ENCODE peak calls at places on chromosomes 7 and 10, in four cellular contexts. O is A549, D is heart left ventricle, X is tibial nerve. L is an unnamed sample.

GRCh38 chr7:92826258-92827004 is 9.9 kb downstream of the CDK6 start:
- DNase-seq in O (no peak), D (no peak), X (no peak), L (no peak)

GRCh38 chr7:94352854-94353253 is 41.8 kb upstream of the COL1A2 start:
- DNase-seq in O (no peak), D (no peak), X (no peak), L (no peak)

GRCh38 chr10:101816375-101816773 is 1.9 kb downstream of the OGA start:
- DNase-seq in O (no peak), D (no peak), X (no peak), L (peak)

GRCh38 chr10:7471720-7472367 is 61.0 kb upstream of the SFMBT2 start:
- DNase-seq in O (no peak), D (no peak), X (no peak), L (no peak)

GRCh38 chr7:30931927-30932540 is 20.4 kb downstream of the AQP1 start:
- DNase-seq in O (no peak), D (no peak), X (no peak), L (no peak)

GRCh38 chr7:105691692-105692564 is 110.6 kb upstream of the EFCAB10 start:
- DNase-seq in O (no peak), D (peak), X (peak), L (peak)

GRCh38 chr7:147509052-147509480 is 1081.5 kb upstream of the C7orf33 start:
- DNase-seq in O (peak), D (no peak), X (no peak), L (no peak)

GRCh38 chr10:29635711-29636144 is 957 bp upstream of the SVIL start:
- DNase-seq in O (peak), D (no peak), X (no peak), L (no peak)

GRCh38 chr10:126060232-126060935 is 164.0 kb downstream of the FANK1 start:
- DNase-seq in O (peak), D (peak), X (peak), L (no peak)

GRCh38 chr7:129334473-129334872 is 99.8 kb upstream of the STRIP2 start:
- DNase-seq in O (no peak), D (no peak), X (no peak), L (no peak)

GRCh38 chr7:2637505-2638223 is 5.9 kb downstream of the TTYH3 start:
- DNase-seq in O (no peak), D (peak), X (peak), L (no peak)

GRCh38 chr10:91462423-91462822 is 52.3 kb downstream of the HECTD2 start:
- DNase-seq in O (no peak), D (no peak), X (no peak), L (no peak)

GRCh38 chr10:100912013-100912608 is 652 bp upstream of the SLF2 start:
- DNase-seq in O (no peak), D (no peak), X (no peak), L (peak)

GRCh38 chr7:129714514-129715063 is 103.1 kb downstream of the NRF1 start:
- DNase-seq in O (no peak), D (no peak), X (no peak), L (no peak)

GRCh38 chr7:29929018-29929807 is 60.4 kb downstream of the SCRN1 start:
- DNase-seq in O (no peak), D (no peak), X (no peak), L (no peak)

GRCh38 chr7:75718390-75719031 is 20.2 kb downstream of the HIP1 start:
- DNase-seq in O (no peak), D (no peak), X (no peak), L (no peak)

GRCh38 chr10:131312261-131312801 is 810 bp upstream of the TCERG1L start:
- DNase-seq in O (no peak), D (no peak), X (no peak), L (peak)

GRCh38 chr7:156640949-156641485 is 443 bp downstream of the RNF32 start:
- DNase-seq in O (peak), D (no peak), X (no peak), L (peak)

GRCh38 chr7:27153526-27153925 is 1.1 kb upstream of the HOXA3 start:
- DNase-seq in O (no peak), D (no peak), X (no peak), L (no peak)

GRCh38 chr7:33157311-33157710 is 27.9 kb downstream of the BBS9 start:
- DNase-seq in O (no peak), D (no peak), X (no peak), L (no peak)

GRCh38 chr10:43061764-43062163 is 15.1 kb upstream of the RET start:
- DNase-seq in O (no peak), D (no peak), X (no peak), L (no peak)

GRCh38 chr10:114678806-114679205 is 20.7 kb upstream of the ABLIM1 start:
- DNase-seq in O (no peak), D (no peak), X (no peak), L (no peak)

GRCh38 chr7:1883031-1883761 is 213.1 kb downstream of the ELFN1 start:
- DNase-seq in O (peak), D (no peak), X (no peak), L (peak)

GRCh38 chr7:146701166-146701565 is 584.6 kb downstream of the CNTNAP2 start:
- DNase-seq in O (no peak), D (no peak), X (no peak), L (no peak)

GRCh38 chr7:46478046-46478445 is 557.0 kb upstream of the IGFBP3 start:
- DNase-seq in O (no peak), D (no peak), X (no peak), L (no peak)

GRCh38 chr7:37128644-37129043 is 320.0 kb downstream of the ELMO1 start:
- DNase-seq in O (no peak), D (no peak), X (no peak), L (no peak)

GRCh38 chr10:14416308-14416700 is 85.6 kb upstream of the FRMD4A start:
- DNase-seq in O (no peak), D (no peak), X (no peak), L (no peak)

GRCh38 chr7:149468208-149468607 is 7.3 kb upstream of the ZNF777 start:
- DNase-seq in O (no peak), D (no peak), X (no peak), L (no peak)

GRCh38 chr7:74284781-74285259 is 4.4 kb upstream of the CLIP2 start:
- DNase-seq in O (peak), D (no peak), X (no peak), L (no peak)

GRCh38 chr7:18345641-18346234 is 149.8 kb upstream of the HDAC9 start:
- DNase-seq in O (peak), D (no peak), X (peak), L (peak)

GRCh38 chr10:72637398-72637857 is 11.5 kb upstream of the MICU1 start:
- DNase-seq in O (peak), D (peak), X (peak), L (peak)

GRCh38 chr10:48247680-48248079 is 26.8 kb downstream of the FRMPD2 start:
- DNase-seq in O (no peak), D (no peak), X (no peak), L (no peak)

GRCh38 chr7:94252971-94253370 is 141.7 kb upstream of the COL1A2 start:
- DNase-seq in O (no peak), D (no peak), X (no peak), L (no peak)

GRCh38 chr10:69103784-69104183 is 15.9 kb downstream of the SRGN start:
- DNase-seq in O (no peak), D (no peak), X (no peak), L (no peak)

GRCh38 chr7:138886501-138886917 is 88.5 kb upstream of the ATP6V0A4 start:
- DNase-seq in O (peak), D (peak), X (peak), L (peak)

GRCh38 chr7:30379741-30380140 is 95.3 kb downstream of the ZNRF2 start:
- DNase-seq in O (no peak), D (no peak), X (no peak), L (no peak)

GRCh38 chr10:22476601-22477364 is 131.5 kb downstream of the SPAG6 start:
- DNase-seq in O (no peak), D (no peak), X (no peak), L (peak)

GRCh38 chr7:50216626-50217025 is 87.9 kb upstream of the IKZF1 start:
- DNase-seq in O (no peak), D (no peak), X (no peak), L (no peak)

GRCh38 chr7:42494722-42495121 is 257.7 kb upstream of the GLI3 start:
- DNase-seq in O (no peak), D (no peak), X (no peak), L (no peak)

GRCh38 chr10:74825033-74825370 is 1.4 kb upstream of the KAT6B start:
- DNase-seq in O (no peak), D (peak), X (peak), L (no peak)

GRCh38 chr7:141737836-141738591 is at the start of gene SSBP1:
- DNase-seq in O (peak), D (peak), X (peak), L (peak)
- TF ChIP-seq POLR2A in O (peak), D (peak), X (peak), L (peak)

DNA sequence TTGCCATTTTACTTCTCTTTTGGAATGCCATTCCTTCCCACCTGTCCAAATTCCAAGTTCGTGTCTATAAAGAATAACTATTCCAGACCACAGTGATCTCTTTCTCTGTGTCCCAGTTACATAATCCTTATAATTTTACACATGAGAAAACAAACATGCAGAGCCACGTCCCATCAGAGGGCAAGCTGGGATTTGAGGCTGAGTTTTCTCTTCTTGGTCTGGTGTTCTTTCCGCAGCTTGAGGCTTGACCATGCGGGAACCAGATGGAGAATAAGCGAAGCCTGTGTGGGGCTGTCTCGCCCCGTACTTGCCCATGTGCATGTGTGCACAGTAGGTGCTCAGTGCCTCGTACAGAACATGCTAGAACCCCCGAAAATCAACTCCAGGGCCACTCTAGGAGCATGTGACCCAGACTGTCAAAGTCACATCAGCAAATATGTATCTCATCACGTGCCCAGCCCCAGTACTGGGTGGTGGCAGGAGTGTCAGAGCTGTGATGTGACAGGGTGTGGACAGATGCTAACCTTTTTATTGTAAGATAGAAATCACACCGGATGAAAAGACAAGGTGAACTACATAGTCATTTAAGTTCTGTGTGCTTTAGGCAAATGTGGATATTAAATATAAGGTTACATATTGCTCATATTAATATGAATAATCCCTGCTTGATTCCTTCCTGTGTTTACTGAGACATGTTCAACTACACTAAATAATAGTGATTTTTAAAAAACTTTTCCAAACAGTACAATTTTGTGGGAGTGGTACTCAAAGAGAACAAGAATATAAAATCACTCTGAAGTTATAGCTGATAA is 3.2 kb downstream of the INSIG1 start:
- DNase-seq in O (no peak), D (no peak), X (no peak), L (peak)
- TF ChIP-seq POLR2A in O (no peak), D (no peak), X (no peak), L (peak)

DNA sequence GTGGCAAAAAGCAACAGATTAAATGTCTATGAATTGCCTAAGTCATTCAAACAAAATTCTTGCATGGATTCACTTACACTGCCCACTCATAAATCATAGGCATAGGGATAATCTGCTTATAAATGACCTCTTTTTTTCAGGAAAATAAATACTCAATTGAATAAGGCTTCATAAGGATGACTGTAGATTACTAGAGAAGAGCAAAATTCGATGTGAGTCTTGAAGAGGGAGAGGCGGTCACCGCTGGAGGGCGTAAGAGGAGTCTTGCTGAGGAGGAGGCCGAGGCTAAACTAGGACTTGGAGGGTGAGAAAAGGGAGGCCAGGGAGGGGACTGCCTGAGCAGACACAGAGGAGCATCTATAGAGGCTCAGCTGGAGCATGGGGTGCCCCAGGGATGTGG is 135.4 kb upstream of the RSU1 start:
- DNase-seq in O (no peak), D (no peak), X (no peak), L (peak)
- TF ChIP-seq POLR2A in O (no peak), D (no peak), X (no peak), L (no peak)

GRCh38 chr10:79070611-79071534 is 2.1 kb downstream of the ZMIZ1 start:
- DNase-seq in O (peak), D (peak), X (peak), L (peak)

GRCh38 chr10:79068562-79069324 is at the start of gene ZMIZ1:
- DNase-seq in O (peak), D (peak), X (peak), L (peak)

GRCh38 chr10:79070091-79070610 is 1.4 kb downstream of the ZMIZ1 start:
- DNase-seq in O (no peak), D (peak), X (no peak), L (peak)

GRCh38 chr10:79068203-79068561 is 584 bp upstream of the ZMIZ1 start:
- DNase-seq in O (no peak), D (peak), X (no peak), L (peak)

DNA sequence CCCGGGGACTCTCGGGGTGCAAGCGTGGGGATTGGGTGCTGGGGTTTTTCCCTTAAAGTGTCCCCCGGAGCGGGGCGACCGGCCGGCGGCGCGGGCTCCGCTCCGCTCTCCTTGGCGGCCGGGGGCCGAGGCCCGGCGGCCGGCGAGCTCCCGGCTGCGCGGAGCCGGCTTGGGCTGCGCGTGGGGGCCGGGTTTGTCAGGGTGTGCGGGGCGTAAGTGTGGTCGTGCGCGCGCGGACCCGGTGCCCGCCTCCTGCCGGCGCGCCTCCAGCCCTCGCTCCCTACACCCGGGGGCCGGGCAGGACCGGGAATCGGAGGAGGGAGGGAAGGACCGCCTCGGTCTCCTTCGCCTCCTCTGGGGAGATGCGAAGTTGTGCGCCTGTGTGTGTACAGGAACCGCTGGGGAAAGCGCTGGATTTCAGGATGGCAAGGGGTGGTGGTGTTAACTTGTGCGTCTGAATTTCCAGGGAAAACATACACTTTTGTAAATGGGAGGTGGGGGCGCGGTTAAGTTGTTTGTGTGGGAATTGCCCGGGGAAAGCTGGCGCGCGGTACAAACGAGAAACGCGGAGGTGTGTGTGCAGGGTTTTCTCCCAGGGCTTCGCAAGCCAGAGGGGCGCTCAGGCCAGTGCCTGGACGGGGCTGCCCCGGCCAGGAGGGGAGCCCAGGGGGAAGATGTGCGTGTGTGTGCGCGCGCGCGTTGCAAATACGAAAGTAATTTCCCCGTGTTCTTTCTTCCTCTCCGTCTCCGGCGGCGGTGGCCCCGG is 742 bp downstream of the ZMIZ1 start:
- DNase-seq in O (peak), D (peak), X (no peak), L (peak)
- TF ChIP-seq POLR2A in O (no peak), D (no peak), X (no peak), L (no peak)

L was measured in erythroblast.